ENCODE peak calls at places on chromosomes 13 and 19, in ten cellular contexts. Z, J, L, H, Q, X, V, G, R and C are unnamed samples. For H3K9me3 and H3K27me3, the result is how much of the 10 kb centered on the place peaks cover.

GRCh38 chr13:94329277-94329676 is 150.2 kb downstream of the DCT start:
- DNase-seq in Z (no peak), J (no peak), L (no peak), H (no peak), Q (no peak), X (no peak), V (no peak), G (no peak), R (no peak), C (no peak)

GRCh38 chr19:44741841-44742352 is 6.6 kb upstream of the BCL3 start:
- DNase-seq in Z (peak), J (peak), L (peak), H (peak), Q (no peak), X (peak), V (peak), G (no peak), R (peak), C (peak)

GRCh38 chr13:103931396-103931795 is 865.2 kb upstream of the SLC10A2 start:
- DNase-seq in Z (no peak), J (no peak), L (no peak), H (no peak), Q (no peak), X (no peak), V (no peak), G (no peak), R (no peak), C (no peak)

GRCh38 chr13:30047154-30047874 is 196.9 kb upstream of the UBL3 start:
- DNase-seq in Z (no peak), J (no peak), L (no peak), H (no peak), Q (no peak), X (no peak), V (no peak), G (no peak), R (no peak), C (no peak)

GRCh38 chr13:91228083-91228482 is 119.4 kb upstream of the MIR17HG start:
- DNase-seq in Z (no peak), J (no peak), L (no peak), H (no peak), Q (no peak), X (no peak), V (no peak), G (no peak), R (no peak), C (no peak)

GRCh38 chr13:30915691-30916541 is 9.8 kb downstream of the MEDAG start:
- DNase-seq in Z (no peak), J (no peak), L (no peak), H (no peak), Q (no peak), X (no peak), V (no peak), G (no peak), R (no peak), C (no peak)

GRCh38 chr19:1130801-1131717 is 27.3 kb downstream of the GPX4 start:
- DNase-seq in Z (no peak), J (peak), L (no peak), H (no peak), Q (peak), X (no peak), V (peak), G (no peak), R (no peak), C (no peak)

GRCh38 chr13:95497307-95497943 is 55.1 kb upstream of the CLDN10 start:
- DNase-seq in Z (no peak), J (no peak), L (no peak), H (no peak), Q (no peak), X (no peak), V (peak), G (no peak), R (no peak), C (no peak)

GRCh38 chr13:98141938-98142426 is 912 bp upstream of the FARP1 start:
- DNase-seq in Z (peak), J (peak), L (no peak), H (no peak), Q (no peak), X (no peak), V (no peak), G (peak), R (no peak), C (no peak)

GRCh38 chr13:59391696-59392095 is 772.0 kb downstream of the DIAPH3 start:
- DNase-seq in Z (peak), J (peak), L (peak), H (peak), Q (no peak), X (peak), V (peak), G (peak), R (peak), C (peak)

GRCh38 chr13:20017365-20017711 is 58.8 kb downstream of the ZMYM2 start:
- DNase-seq in Z (no peak), J (no peak), L (no peak), H (no peak), Q (no peak), X (no peak), V (no peak), G (no peak), R (no peak), C (no peak)

GRCh38 chr19:4694211-4694987 is 24.3 kb upstream of the MYDGF start:
- DNase-seq in Z (no peak), J (peak), L (no peak), H (peak), Q (no peak), X (peak), V (peak), G (no peak), R (no peak), C (no peak)

GRCh38 chr19:18470787-18471186 is 32.9 kb upstream of the ISYNA1 start:
- DNase-seq in Z (no peak), J (no peak), L (no peak), H (no peak), Q (no peak), X (no peak), V (no peak), G (no peak), R (no peak), C (no peak)

GRCh38 chr13:110338441-110339101 is 31.5 kb downstream of the COL4A2 start:
- DNase-seq in Z (no peak), J (no peak), L (peak), H (no peak), Q (no peak), X (no peak), V (peak), G (peak), R (no peak), C (no peak)

GRCh38 chr19:37362733-37363132 is 8.2 kb upstream of the ZNF527 start:
- DNase-seq in Z (no peak), J (no peak), L (no peak), H (no peak), Q (no peak), X (no peak), V (peak), G (no peak), R (peak), C (peak)

GRCh38 chr19:10093295-10094186 is 7.4 kb downstream of the SHFL start:
- DNase-seq in Z (no peak), J (no peak), L (no peak), H (no peak), Q (no peak), X (no peak), V (no peak), G (no peak), R (no peak), C (no peak)

GRCh38 chr19:10416380-10417257 is 3.7 kb upstream of the PDE4A start:
- DNase-seq in Z (peak), J (peak), L (peak), H (peak), Q (peak), X (peak), V (peak), G (peak), R (peak), C (peak)

GRCh38 chr13:98706446-98707110 is 45.9 kb downstream of the SLC15A1 start:
- DNase-seq in Z (peak), J (no peak), L (no peak), H (no peak), Q (no peak), X (no peak), V (no peak), G (no peak), R (peak), C (no peak)

GRCh38 chr19:35417713-35418534 is 30.1 kb upstream of the FFAR2 start:
- DNase-seq in Z (no peak), J (no peak), L (no peak), H (no peak), Q (no peak), X (no peak), V (no peak), G (no peak), R (no peak), C (no peak)
- H3K9me3 ChIP-seq in Z (under half), J (under half), L (under half), H (under half), Q (under half), X (under half), V (under half), G (under half), R (under half), C (under half)

DNA sequence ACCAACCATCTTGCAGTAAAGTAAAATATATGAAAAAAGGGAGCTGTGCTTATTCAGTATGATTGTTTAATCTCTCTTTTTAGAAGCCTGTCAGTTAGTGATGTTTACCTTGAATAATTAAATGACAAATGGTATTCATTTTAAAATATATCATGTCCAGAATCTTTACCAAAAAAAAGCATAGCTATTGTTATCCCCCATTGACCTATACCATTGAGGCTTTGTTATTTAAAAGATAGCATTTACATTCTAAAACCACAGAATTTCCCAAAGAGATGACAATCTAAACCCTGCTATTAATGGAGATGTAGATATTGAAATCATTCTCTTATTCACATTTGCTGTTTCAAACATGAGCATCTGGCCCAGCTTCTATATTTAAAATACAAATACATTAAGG is 2.2 kb downstream of the CNMD start:
- DNase-seq in Z (no peak), J (no peak), L (no peak), H (no peak), Q (no peak), X (no peak), V (no peak), G (no peak), R (no peak), C (peak)
- H3K27me3 ChIP-seq in Z (half or more), J (under half), L (under half), H (under half), Q (under half), X (under half), V (half or more), G (under half), R (under half), C (under half)

DNA sequence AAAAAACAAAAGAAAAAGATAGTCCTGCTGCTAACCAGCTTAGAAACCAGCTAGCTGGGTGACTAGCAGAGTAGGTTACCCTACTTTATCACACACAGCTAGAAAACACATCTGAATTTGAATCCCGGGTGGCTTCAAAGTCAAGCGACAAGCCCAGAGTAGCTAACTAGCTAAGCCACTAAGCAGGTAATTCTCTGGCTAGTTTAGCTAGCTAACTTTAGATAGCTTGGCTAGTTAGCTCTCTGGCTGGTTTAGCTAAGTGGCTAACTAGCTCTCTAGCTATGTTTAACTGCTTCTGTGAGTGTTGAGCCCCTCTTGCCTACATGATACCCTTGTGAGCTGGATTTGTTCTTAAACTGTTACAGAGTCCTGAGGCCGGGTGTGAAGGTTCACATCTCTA is 12.4 kb downstream of the MYH14 start:
- DNase-seq in Z (no peak), J (no peak), L (no peak), H (no peak), Q (no peak), X (no peak), V (no peak), G (no peak), R (no peak), C (no peak)
- H3K9me3 ChIP-seq in Z (under half), J (under half), L (under half), H (under half), Q (under half), X (under half), V (under half), G (under half), R (under half), C (under half)

GRCh38 chr19:49946415-49946814 is 14.6 kb downstream of the SIGLEC11 start:
- DNase-seq in Z (no peak), J (no peak), L (no peak), H (no peak), Q (no peak), X (no peak), V (no peak), G (no peak), R (no peak), C (no peak)
- H3K27me3 ChIP-seq in Z (under half), J (under half), L (under half), H (under half), Q (under half), X (under half), V (under half), G (under half), R (under half), C (under half)